ENCODE peak calls at places on chromosomes 12 and 14, in ten cellular contexts. C is MCF 10A; N is COR-L47; P is fibroblast of mammary gland; D is stimulated activated CD4-positive, alpha-beta T cell treated with anti-CD3 and anti-CD28 coated beads, Interleukin-15, amount 100 ng/mL, for 24 hours; Y is astrocyte of the cerebellum; R is spleen; Z is amygdala; E is kidney tubule cell; T is neural progenitor cell. V is an unnamed sample.

GRCh38 chr12:111655356-111655755 is 30.4 kb downstream of the BRAP start:
- DNase-seq in C (no peak), N (no peak), P (no peak), D (no peak), Y (no peak), R (no peak), Z (no peak), E (no peak), T (no peak), V (peak)

GRCh38 chr14:55804198-55804553 is 224.2 kb downstream of the KTN1 start:
- DNase-seq in C (no peak), N (no peak), P (no peak), D (no peak), Y (no peak), R (no peak), Z (no peak), E (no peak), T (no peak), V (no peak)

GRCh38 chr12:26287666-26288408 is 92.5 kb downstream of the SSPN start:
- DNase-seq in C (peak), N (no peak), P (peak), D (no peak), Y (peak), R (no peak), Z (no peak), E (peak), T (no peak), V (no peak)

GRCh38 chr14:92785601-92786426 is 8.3 kb upstream of the GOLGA5 start:
- DNase-seq in C (peak), N (no peak), P (peak), D (no peak), Y (peak), R (no peak), Z (no peak), E (peak), T (no peak), V (no peak)

GRCh38 chr12:11688831-11689230 is 39.4 kb downstream of the ETV6 start:
- DNase-seq in C (peak), N (no peak), P (peak), D (no peak), Y (no peak), R (no peak), Z (no peak), E (no peak), T (no peak), V (no peak)

GRCh38 chr12:11661491-11662085 is 12.1 kb downstream of the ETV6 start:
- DNase-seq in C (peak), N (no peak), P (no peak), D (no peak), Y (no peak), R (no peak), Z (no peak), E (peak), T (no peak), V (no peak)

GRCh38 chr14:77177623-77178185 is 3.9 kb upstream of the TMEM63C start:
- DNase-seq in C (no peak), N (no peak), P (peak), D (no peak), Y (no peak), R (no peak), Z (no peak), E (no peak), T (no peak), V (no peak)

GRCh38 chr12:76216585-76217472 is 131.4 kb downstream of the BBS10 start:
- DNase-seq in C (no peak), N (no peak), P (peak), D (no peak), Y (no peak), R (no peak), Z (no peak), E (no peak), T (no peak), V (no peak)

GRCh38 chr14:83923836-83924235 is 1606.1 kb upstream of the FLRT2 start:
- DNase-seq in C (no peak), N (no peak), P (no peak), D (no peak), Y (no peak), R (no peak), Z (no peak), E (no peak), T (no peak), V (no peak)

GRCh38 chr12:52199294-52199920 is 7.6 kb upstream of the KRT80 start:
- DNase-seq in C (no peak), N (peak), P (no peak), D (no peak), Y (no peak), R (no peak), Z (no peak), E (no peak), T (no peak), V (no peak)

GRCh38 chr12:93361159-93361919 is 16.4 kb upstream of the NUDT4 start:
- DNase-seq in C (no peak), N (peak), P (peak), D (no peak), Y (peak), R (no peak), Z (no peak), E (peak), T (no peak), V (no peak)

GRCh38 chr12:117513353-117513752 is 151.9 kb upstream of the NOS1 start:
- DNase-seq in C (no peak), N (no peak), P (no peak), D (no peak), Y (no peak), R (no peak), Z (no peak), E (no peak), T (no peak), V (no peak)

GRCh38 chr12:70459786-70460185 is 93.7 kb downstream of the KCNMB4 start:
- DNase-seq in C (no peak), N (no peak), P (no peak), D (no peak), Y (no peak), R (no peak), Z (no peak), E (no peak), T (no peak), V (no peak)

GRCh38 chr12:104549820-104550480 is 93.2 kb downstream of the CHST11 start:
- DNase-seq in C (peak), N (no peak), P (peak), D (no peak), Y (no peak), R (no peak), Z (no peak), E (peak), T (no peak), V (no peak)

GRCh38 chr12:9736931-9737705 is 4.2 kb upstream of the CLECL1 start:
- DNase-seq in C (no peak), N (no peak), P (no peak), D (no peak), Y (no peak), R (no peak), Z (no peak), E (no peak), T (no peak), V (no peak)

GRCh38 chr12:123516221-123516780 is 17.2 kb downstream of the RILPL1 start:
- DNase-seq in C (no peak), N (no peak), P (no peak), D (no peak), Y (no peak), R (no peak), Z (no peak), E (no peak), T (peak), V (no peak)

GRCh38 chr14:58875613-58876012 is 237.9 kb downstream of the DACT1 start:
- DNase-seq in C (no peak), N (no peak), P (no peak), D (no peak), Y (no peak), R (no peak), Z (no peak), E (no peak), T (no peak), V (no peak)

GRCh38 chr12:109020750-109021380 is at the start of gene SVOP:
- DNase-seq in C (peak), N (peak), P (peak), D (peak), Y (peak), R (peak), Z (peak), E (peak), T (peak), V (peak)

GRCh38 chr12:100043657-100044056 is 58.9 kb upstream of the ANKS1B start:
- DNase-seq in C (peak), N (no peak), P (no peak), D (no peak), Y (no peak), R (no peak), Z (no peak), E (no peak), T (no peak), V (no peak)

GRCh38 chr12:93622485-93622884 is 50.0 kb downstream of the SOCS2 start:
- DNase-seq in C (peak), N (no peak), P (peak), D (no peak), Y (peak), R (no peak), Z (no peak), E (peak), T (no peak), V (no peak)

GRCh38 chr12:39287409-39287808 is 155.5 kb downstream of the KIF21A start:
- DNase-seq in C (no peak), N (no peak), P (no peak), D (no peak), Y (no peak), R (no peak), Z (no peak), E (no peak), T (no peak), V (no peak)

GRCh38 chr12:3158851-3159465 is 81.8 kb downstream of the TSPAN9 start:
- DNase-seq in C (no peak), N (no peak), P (peak), D (no peak), Y (peak), R (peak), Z (no peak), E (no peak), T (no peak), V (peak)

GRCh38 chr12:131004166-131004565 is 50.5 kb downstream of the ADGRD1 start:
- DNase-seq in C (no peak), N (no peak), P (no peak), D (no peak), Y (no peak), R (peak), Z (no peak), E (no peak), T (no peak), V (no peak)

GRCh38 chr14:105096206-105096875 is 31.1 kb upstream of the GPR132 start:
- DNase-seq in C (no peak), N (no peak), P (no peak), D (no peak), Y (no peak), R (peak), Z (no peak), E (no peak), T (no peak), V (no peak)

GRCh38 chr12:68971404-68971803 is 38.4 kb upstream of the CPM start:
- DNase-seq in C (peak), N (no peak), P (peak), D (no peak), Y (no peak), R (no peak), Z (no peak), E (peak), T (no peak), V (peak)

GRCh38 chr14:66380143-66380542 is 106.0 kb upstream of the CCDC196 start:
- DNase-seq in C (no peak), N (peak), P (no peak), D (no peak), Y (no peak), R (no peak), Z (no peak), E (no peak), T (no peak), V (peak)

GRCh38 chr14:24430143-24430681 is 458 bp downstream of the KHNYN start:
- DNase-seq in C (peak), N (no peak), P (peak), D (peak), Y (peak), R (peak), Z (no peak), E (peak), T (peak), V (peak)

GRCh38 chr14:72723741-72724530 is 170.0 kb downstream of the DPF3 start:
- DNase-seq in C (no peak), N (no peak), P (peak), D (no peak), Y (no peak), R (no peak), Z (no peak), E (no peak), T (no peak), V (peak)

GRCh38 chr14:104680806-104681688 is 8.4 kb upstream of the INF2 start:
- DNase-seq in C (peak), N (no peak), P (peak), D (no peak), Y (no peak), R (peak), Z (peak), E (peak), T (peak), V (peak)

GRCh38 chr14:101063121-101063520 is 159.6 kb upstream of the RTL1 start:
- DNase-seq in C (no peak), N (no peak), P (no peak), D (no peak), Y (no peak), R (peak), Z (no peak), E (no peak), T (no peak), V (no peak)

GRCh38 chr14:34051966-34052657 is 101.2 kb upstream of the EGLN3 start:
- DNase-seq in C (peak), N (no peak), P (peak), D (no peak), Y (peak), R (no peak), Z (no peak), E (peak), T (no peak), V (no peak)

GRCh38 chr14:76011959-76012802 is 26.6 kb downstream of the IFT43 start:
- DNase-seq in C (no peak), N (no peak), P (no peak), D (no peak), Y (no peak), R (no peak), Z (no peak), E (no peak), T (peak), V (no peak)

GRCh38 chr14:102524026-102524450 is 14.5 kb upstream of the ANKRD9 start:
- DNase-seq in C (no peak), N (no peak), P (no peak), D (no peak), Y (no peak), R (no peak), Z (no peak), E (no peak), T (no peak), V (no peak)

GRCh38 chr12:26188132-26188531 is 7.2 kb upstream of the SSPN start:
- DNase-seq in C (peak), N (no peak), P (peak), D (peak), Y (peak), R (no peak), Z (no peak), E (peak), T (no peak), V (no peak)

GRCh38 chr12:118960865-118961264 is 20.5 kb upstream of the SRRM4 start:
- DNase-seq in C (no peak), N (no peak), P (no peak), D (no peak), Y (no peak), R (no peak), Z (no peak), E (no peak), T (no peak), V (no peak)

GRCh38 chr14:105418269-105419054 is 1.2 kb upstream of the MTA1 start:
- DNase-seq in C (no peak), N (no peak), P (no peak), D (no peak), Y (no peak), R (no peak), Z (no peak), E (no peak), T (no peak), V (no peak)